ENCODE peak calls at places on chromosomes 16 and 17, in four cellular contexts. N is stomach, C is IMR-90, U is PC-9. X is an unnamed sample. For H3K9me3, the result is how much of the 10 kb centered on the place peaks cover.

GRCh38 chr16:87207509-87207908 is 109.7 kb downstream of the C16orf95 start:
- DNase-seq in C (peak), N (no peak), U (no peak), X (no peak)

GRCh38 chr17:19369846-19370492 is 7.4 kb upstream of the B9D1 start:
- DNase-seq in N (no peak), C (no peak), U (no peak), X (no peak)

GRCh38 chr17:82353484-82353883 is 5.6 kb upstream of the TEX19 start:
- DNase-seq in U (no peak), C (no peak), N (no peak), X (no peak)

GRCh38 chr16:70752381-70752780 is 48.6 kb downstream of the VAC14 start:
- DNase-seq in C (no peak), N (no peak), U (no peak), X (peak)

GRCh38 chr17:20267459-20267842 is 199.9 kb downstream of the LGALS9B start:
- DNase-seq in C (no peak), N (no peak), U (no peak), X (no peak)

GRCh38 chr16:450800-451512 is 25.5 kb downstream of the RAB11FIP3 start:
- DNase-seq in C (no peak), N (no peak), U (peak), X (no peak)

GRCh38 chr17:16419929-16420271 is 4.5 kb downstream of the TRPV2 start:
- DNase-seq in C (peak), U (peak), N (no peak), X (no peak)

GRCh38 chr16:82954224-82954929 is 327.6 kb downstream of the CDH13 start:
- DNase-seq in N (no peak), U (no peak), C (peak), X (no peak)

GRCh38 chr17:35900280-35900679 is 20.1 kb upstream of the CCL5 start:
- DNase-seq in C (no peak), U (no peak), N (no peak), X (peak)

GRCh38 chr17:17151962-17152361 is 54.2 kb downstream of the PLD6 start:
- DNase-seq in C (peak), N (peak), U (peak), X (peak)

GRCh38 chr16:8660841-8661301 is 13.5 kb upstream of the ABAT start:
- DNase-seq in C (peak), U (peak), N (peak), X (peak)

GRCh38 chr17:45230787-45231480 is 9.2 kb downstream of the FMNL1 start:
- DNase-seq in N (no peak), C (peak), U (peak), X (no peak)

GRCh38 chr17:81084691-81085419 is 49.9 kb downstream of the BAIAP2 start:
- DNase-seq in N (peak), C (no peak), U (no peak), X (no peak)

GRCh38 chr16:87965417-87965816 is 14.2 kb downstream of the BANP start:
- DNase-seq in N (no peak), U (no peak), C (no peak), X (no peak)

GRCh38 chr17:1029912-1030656 is 33.2 kb downstream of the TIMM22 start:
- DNase-seq in C (no peak), U (no peak), N (no peak), X (no peak)

GRCh38 chr16:53737563-53737962 is 33.6 kb downstream of the FTO start:
- DNase-seq in N (no peak), U (no peak), C (no peak), X (no peak)

GRCh38 chr16:27544671-27545070 is 5.0 kb downstream of the GTF3C1 start:
- DNase-seq in U (no peak), N (no peak), C (no peak), X (no peak)

GRCh38 chr17:40309031-40309937 is at the start of gene RARA:
- DNase-seq in C (no peak), U (peak), N (peak), X (peak)

GRCh38 chr17:80877095-80877828 is 114.4 kb upstream of the CHMP6 start:
- DNase-seq in N (no peak), U (no peak), C (no peak), X (peak)

GRCh38 chr16:66427036-66427446 is at the start of gene BEAN1:
- DNase-seq in N (no peak), U (peak), C (no peak), X (no peak)

GRCh38 chr16:12500771-12501170 is 302.9 kb downstream of the CPPED1 start:
- DNase-seq in N (peak), U (no peak), C (no peak), X (peak)

GRCh38 chr16:53948734-53949430 is 244.9 kb downstream of the FTO start:
- DNase-seq in U (no peak), N (no peak), C (no peak), X (no peak)

GRCh38 chr16:85075236-85075924 is 36.9 kb downstream of the CIBAR2 start:
- DNase-seq in N (no peak), C (no peak), U (no peak), X (no peak)

GRCh38 chr17:29059281-29059680 is 16.3 kb downstream of the PIPOX start:
- DNase-seq in U (no peak), C (peak), N (no peak), X (no peak)

GRCh38 chr17:57440522-57441269 is 184.4 kb downstream of the MSI2 start:
- DNase-seq in C (peak), U (peak), N (peak), X (peak)

GRCh38 chr17:75365009-75365930 is 40.2 kb downstream of the GRB2 start:
- DNase-seq in U (no peak), C (no peak), N (no peak), X (no peak)

GRCh38 chr16:3317315-3317999 is 12.2 kb downstream of the ZNF75A start:
- DNase-seq in U (no peak), C (peak), N (no peak), X (no peak)

GRCh38 chr16:3327514-3327913 is 22.2 kb downstream of the ZNF75A start:
- DNase-seq in N (no peak), U (no peak), C (no peak), X (no peak)

DNA sequence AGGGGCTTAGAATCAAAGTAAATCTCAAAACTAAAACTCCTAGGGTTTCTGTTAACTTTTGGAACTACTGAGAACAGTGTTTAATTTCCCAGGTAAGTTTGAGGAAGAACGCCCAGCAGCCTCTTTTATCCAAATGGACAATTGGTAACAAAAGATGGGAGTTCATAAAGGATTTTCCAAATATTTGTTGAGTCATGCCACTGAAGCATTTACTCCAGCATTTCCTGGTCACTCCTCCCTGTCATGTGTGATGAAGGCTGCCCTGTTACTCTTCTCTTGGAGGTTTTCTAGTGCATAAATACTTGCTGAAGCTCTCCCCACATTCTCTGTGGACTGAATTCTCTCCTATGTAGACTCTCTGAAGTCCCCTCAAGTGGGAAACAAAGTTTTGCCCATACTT is 16.5 kb downstream of the ZNF75A start:
- DNase-seq in N (no peak), C (no peak), U (no peak), X (no peak)
- H3K9me3 ChIP-seq in N (half or more), C (half or more), U (under half), X (half or more)

GRCh38 chr16:2090481-2090797 is 42.7 kb downstream of the TSC2 start:
- DNase-seq in U (no peak), N (peak), C (no peak), X (peak)
- H3K4me3 ChIP-seq in U (peak), N (peak), C (no peak), X (peak)

GRCh38 chr17:22718689-22719088 is 1026.4 kb downstream of the KCNJ18 start:
- DNase-seq in N (no peak), U (no peak), C (no peak), X (no peak)
- H3K9me3 ChIP-seq in N (half or more), U (under half), C (under half), X (half or more)

GRCh38 chr16:20874088-20874581 is 26.0 kb downstream of the DCUN1D3 start:
- DNase-seq in C (no peak), U (no peak), N (no peak), X (no peak)
- H3K4me3 ChIP-seq in C (no peak), U (no peak), N (no peak), X (no peak)

GRCh38 chr16:57784334-57784733 is 18.0 kb downstream of the KIFC3 start:
- DNase-seq in N (no peak), U (no peak), C (no peak), X (no peak)

GRCh38 chr16:57785385-57785784 is 16.9 kb downstream of the KIFC3 start:
- DNase-seq in C (no peak), U (no peak), N (no peak), X (no peak)

GRCh38 chr16:57781741-57782606 is 20.3 kb downstream of the KIFC3 start:
- DNase-seq in N (no peak), U (no peak), C (peak), X (no peak)

GRCh38 chr16:57783116-57783515 is 19.2 kb downstream of the KIFC3 start:
- DNase-seq in U (no peak), C (no peak), N (no peak), X (no peak)

DNA sequence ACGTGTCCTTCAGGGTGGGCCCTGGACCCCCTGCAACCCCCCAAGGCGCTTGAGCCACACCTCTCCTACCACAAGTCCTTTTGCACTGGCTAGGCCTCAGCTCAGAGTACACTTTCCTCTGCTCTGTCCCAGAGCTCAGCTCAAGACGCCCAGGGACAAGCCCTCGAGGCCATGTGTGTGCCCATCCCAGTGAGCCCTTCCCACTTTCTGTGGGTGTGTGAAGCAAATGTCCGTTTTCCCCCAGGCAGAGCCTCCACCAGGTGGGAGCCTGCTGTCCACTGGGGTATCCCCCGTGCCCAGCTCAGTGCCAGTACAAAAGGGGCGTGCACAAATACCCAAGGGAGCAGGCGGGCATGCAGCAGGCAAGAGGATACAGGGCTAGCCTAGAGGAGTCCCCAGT is 18.4 kb downstream of the KIFC3 start:
- DNase-seq in C (no peak), N (no peak), U (no peak), X (no peak)
- H3K9me3 ChIP-seq in C (under half), N (under half), U (under half), X (under half)

DNA sequence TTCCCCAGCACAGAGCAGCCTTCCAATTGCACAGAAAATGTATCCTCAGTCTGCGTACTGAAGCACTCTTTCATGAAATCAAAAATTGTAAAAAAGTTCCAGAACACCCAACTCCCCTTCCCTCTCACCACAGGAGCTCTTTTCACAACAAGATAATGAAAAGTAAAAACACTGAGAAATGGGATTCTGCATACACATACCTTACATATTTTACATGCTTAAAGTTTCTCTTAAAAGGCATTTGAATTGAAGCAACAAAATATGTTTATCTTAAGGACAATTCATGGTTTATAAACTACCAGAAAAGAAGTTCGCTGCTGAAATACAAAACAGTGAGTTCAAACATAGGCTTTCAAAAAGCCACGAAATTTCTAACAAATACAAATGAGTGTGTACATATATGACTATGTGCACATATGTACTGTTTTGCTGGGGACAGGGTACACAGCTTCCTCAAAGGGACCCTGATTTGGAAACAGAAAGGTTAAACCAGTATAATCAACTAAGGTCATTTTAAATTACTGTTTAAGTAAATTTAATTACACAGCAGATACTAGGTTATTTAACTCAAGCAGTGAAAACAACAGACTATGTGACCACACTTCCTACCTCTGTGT is 33.8 kb downstream of the COG1 start:
- DNase-seq in N (no peak), U (no peak), C (peak), X (no peak)
- H3K4me3 ChIP-seq in N (no peak), U (no peak), C (peak), X (no peak)